ENCODE peak calls at places on chromosome 17, in nine cellular contexts. A is T1000; F is activated naive CD4-positive, alpha-beta T cell treated with anti-CD3 and anti-CD28 coated beads, Interleukin-2, amount 10 ng/mL, durations not matched to agents 7 days and 5 days; C is tibial artery; I is cardiac fibroblast; G is anterior cingulate cortex; U is HT1080; Y is heart right ventricle; Z is SJSA1. L is an unnamed sample.

GRCh38 chr17:45370949-45371413 is 54.2 kb upstream of the MAP3K14 start:
- DNase-seq in A (no peak), F (no peak), C (no peak), I (peak), G (no peak), U (no peak), Y (no peak), Z (no peak), L (no peak)

GRCh38 chr17:65143899-65144590 is 6.9 kb downstream of the RGS9 start:
- DNase-seq in A (no peak), F (no peak), C (no peak), I (no peak), G (no peak), U (peak), Y (no peak), Z (peak), L (no peak)

GRCh38 chr17:50003916-50004315 is 8.9 kb upstream of the DLX3 start:
- DNase-seq in A (no peak), F (no peak), C (peak), I (no peak), G (no peak), U (no peak), Y (no peak), Z (no peak), L (no peak)

GRCh38 chr17:61425682-61426481 is 26.2 kb downstream of the TBX2 start:
- DNase-seq in A (no peak), F (no peak), C (no peak), I (no peak), G (no peak), U (no peak), Y (no peak), Z (no peak), L (no peak)

GRCh38 chr17:47280072-47280811 is 26.6 kb downstream of the ITGB3 start:
- DNase-seq in A (peak), F (no peak), C (peak), I (peak), G (no peak), U (peak), Y (no peak), Z (peak), L (no peak)

GRCh38 chr17:2138318-2138717 is 83.4 kb downstream of the HIC1 start:
- DNase-seq in A (no peak), F (peak), C (no peak), I (peak), G (no peak), U (no peak), Y (no peak), Z (peak), L (no peak)

GRCh38 chr17:65228734-65229390 is 91.7 kb downstream of the RGS9 start:
- DNase-seq in A (peak), F (peak), C (no peak), I (peak), G (no peak), U (peak), Y (no peak), Z (no peak), L (no peak)

GRCh38 chr17:82424001-82424862 is 5.8 kb upstream of the OGFOD3 start:
- DNase-seq in A (no peak), F (peak), C (peak), I (peak), G (no peak), U (peak), Y (no peak), Z (peak), L (peak)

GRCh38 chr17:55266051-55266957 is 1.5 kb downstream of the HLF start:
- DNase-seq in A (no peak), F (peak), C (no peak), I (no peak), G (peak), U (no peak), Y (no peak), Z (no peak), L (peak)

GRCh38 chr17:75739174-75739573 is 17.9 kb downstream of the ITGB4 start:
- DNase-seq in A (no peak), F (no peak), C (no peak), I (no peak), G (no peak), U (no peak), Y (no peak), Z (no peak), L (no peak)

GRCh38 chr17:75524971-75525805 is at the start of gene LLGL2:
- DNase-seq in A (peak), F (peak), C (peak), I (peak), G (peak), U (no peak), Y (peak), Z (no peak), L (peak)

GRCh38 chr17:40107266-40107980 is 7.0 kb upstream of the NR1D1 start:
- DNase-seq in A (no peak), F (no peak), C (no peak), I (peak), G (no peak), U (no peak), Y (no peak), Z (no peak), L (peak)

GRCh38 chr17:5019475-5019956 is 15.7 kb downstream of the SLC52A1 start:
- DNase-seq in A (no peak), F (peak), C (no peak), I (peak), G (no peak), U (peak), Y (no peak), Z (no peak), L (no peak)

GRCh38 chr17:27793906-27794380 is 6.4 kb downstream of the NOS2 start:
- DNase-seq in A (no peak), F (no peak), C (no peak), I (no peak), G (no peak), U (no peak), Y (no peak), Z (no peak), L (no peak)

GRCh38 chr17:44878627-44879221 is 20.5 kb downstream of the EFTUD2 start:
- DNase-seq in A (peak), F (peak), C (no peak), I (peak), G (no peak), U (peak), Y (no peak), Z (no peak), L (no peak)

GRCh38 chr17:690346-690745 is 24.3 kb downstream of the VPS53 start:
- DNase-seq in A (no peak), F (no peak), C (no peak), I (no peak), G (no peak), U (no peak), Y (no peak), Z (no peak), L (no peak)

GRCh38 chr17:78898947-78899346 is 4.1 kb downstream of the CEP295NL start:
- DNase-seq in A (no peak), F (no peak), C (no peak), I (no peak), G (no peak), U (no peak), Y (no peak), Z (no peak), L (no peak)

GRCh38 chr17:4003131-4003500 is 38.9 kb upstream of the ATP2A3 start:
- DNase-seq in A (no peak), F (no peak), C (no peak), I (no peak), G (no peak), U (no peak), Y (no peak), Z (no peak), L (no peak)

GRCh38 chr17:17499402-17500145 is 3.4 kb upstream of the RASD1 start:
- DNase-seq in A (no peak), F (no peak), C (no peak), I (no peak), G (no peak), U (no peak), Y (no peak), Z (no peak), L (no peak)

GRCh38 chr17:34474706-34475105 is 104.7 kb upstream of the TMEM132E start:
- DNase-seq in A (no peak), F (no peak), C (no peak), I (no peak), G (no peak), U (no peak), Y (no peak), Z (no peak), L (no peak)

GRCh38 chr17:58402047-58402446 is 15.3 kb downstream of the RNF43 start:
- DNase-seq in A (no peak), F (no peak), C (no peak), I (peak), G (no peak), U (peak), Y (no peak), Z (no peak), L (no peak)

GRCh38 chr17:64993867-64994266 is 62.7 kb downstream of the GNA13 start:
- DNase-seq in A (no peak), F (no peak), C (no peak), I (no peak), G (no peak), U (no peak), Y (no peak), Z (no peak), L (no peak)

GRCh38 chr17:45088741-45089140 is 27.6 kb downstream of the NMT1 start:
- DNase-seq in A (no peak), F (no peak), C (no peak), I (no peak), G (no peak), U (no peak), Y (no peak), Z (no peak), L (no peak)

GRCh38 chr17:44333371-44333770 is 8.7 kb upstream of the SLC25A39 start:
- DNase-seq in A (no peak), F (no peak), C (no peak), I (no peak), G (no peak), U (no peak), Y (no peak), Z (no peak), L (no peak)

GRCh38 chr17:1894753-1895339 is 65.0 kb downstream of the RPA1 start:
- DNase-seq in A (no peak), F (no peak), C (no peak), I (no peak), G (no peak), U (no peak), Y (no peak), Z (no peak), L (no peak)

GRCh38 chr17:10768766-10769383 is 35.0 kb downstream of the TMEM238L start:
- DNase-seq in A (no peak), F (no peak), C (peak), I (no peak), G (peak), U (no peak), Y (no peak), Z (no peak), L (no peak)

GRCh38 chr17:1967092-1967662 is 58.0 kb downstream of the RTN4RL1 start:
- DNase-seq in A (no peak), F (no peak), C (no peak), I (no peak), G (no peak), U (no peak), Y (no peak), Z (no peak), L (no peak)

GRCh38 chr17:12990926-12991325 is 26.9 kb downstream of the ELAC2 start:
- DNase-seq in A (no peak), F (no peak), C (no peak), I (no peak), G (no peak), U (no peak), Y (no peak), Z (no peak), L (no peak)

GRCh38 chr17:50947844-50948514 is 81.8 kb upstream of the TOB1 start:
- DNase-seq in A (no peak), F (no peak), C (peak), I (no peak), G (peak), U (no peak), Y (peak), Z (no peak), L (no peak)

GRCh38 chr17:63517825-63518534 is 5.2 kb upstream of the KCNH6 start:
- DNase-seq in A (no peak), F (no peak), C (no peak), I (no peak), G (no peak), U (no peak), Y (no peak), Z (no peak), L (no peak)

GRCh38 chr17:37781451-37781850 is 36.6 kb upstream of the HNF1B start:
- DNase-seq in A (no peak), F (no peak), C (no peak), I (no peak), G (no peak), U (no peak), Y (no peak), Z (no peak), L (no peak)

GRCh38 chr17:61574542-61575351 is 16.3 kb downstream of the NACA2 start:
- DNase-seq in A (no peak), F (no peak), C (no peak), I (peak), G (no peak), U (peak), Y (no peak), Z (no peak), L (no peak)

GRCh38 chr17:62125307-62125706 is 60.2 kb upstream of the MED13 start:
- DNase-seq in A (no peak), F (no peak), C (no peak), I (no peak), G (no peak), U (no peak), Y (no peak), Z (no peak), L (no peak)

GRCh38 chr17:64006361-64007088 is 8.4 kb downstream of the PRR29 start:
- DNase-seq in A (no peak), F (peak), C (peak), I (peak), G (no peak), U (no peak), Y (peak), Z (peak), L (peak)

GRCh38 chr17:65008877-65009276 is 47.7 kb downstream of the GNA13 start:
- DNase-seq in A (no peak), F (no peak), C (no peak), I (no peak), G (no peak), U (no peak), Y (no peak), Z (no peak), L (no peak)